ENCODE peak calls at places on chromosomes 7 and 10, in six cellular contexts. A, Q, C, T, W and K are unnamed samples. For H3K27me3 and H3K36me3, the result is how much of the 10 kb centered on the place peaks cover.

GRCh38 chr7:77862691-77863090 is 64.1 kb downstream of the PHTF2 start:
- DNase-seq in A (no peak), Q (no peak), C (no peak), T (no peak), W (no peak), K (no peak)

GRCh38 chr7:121084748-121085336 is 96.3 kb downstream of the CPED1 start:
- DNase-seq in A (no peak), Q (no peak), C (no peak), T (no peak), W (no peak), K (peak)

GRCh38 chr7:28847176-28847575 is 111.0 kb downstream of the TRIL start:
- DNase-seq in A (no peak), Q (no peak), C (no peak), T (no peak), W (no peak), K (no peak)

GRCh38 chr10:42976353-42977031 is 100.4 kb upstream of the RET start:
- DNase-seq in A (no peak), Q (no peak), C (no peak), T (peak), W (no peak), K (no peak)

GRCh38 chr10:17229016-17229716 is 1.1 kb downstream of the VIM start:
- DNase-seq in A (peak), Q (peak), C (peak), T (peak), W (peak), K (no peak)

GRCh38 chr10:119538632-119539358 is 3.7 kb downstream of the RGS10 start:
- DNase-seq in A (peak), Q (no peak), C (peak), T (no peak), W (no peak), K (no peak)

GRCh38 chr10:62045765-62046521 is 144.4 kb downstream of the ARID5B start:
- DNase-seq in A (no peak), Q (no peak), C (no peak), T (no peak), W (no peak), K (peak)

GRCh38 chr7:140390466-140391190 is 7.7 kb downstream of the SLC37A3 start:
- DNase-seq in A (no peak), Q (no peak), C (no peak), T (no peak), W (no peak), K (no peak)

GRCh38 chr10:9615179-9615578 is 1402.5 kb upstream of the CELF2 start:
- DNase-seq in A (no peak), Q (no peak), C (no peak), T (no peak), W (no peak), K (no peak)

GRCh38 chr7:136803028-136803427 is 65.4 kb upstream of the CHRM2 start:
- DNase-seq in A (no peak), Q (no peak), C (no peak), T (no peak), W (no peak), K (no peak)

GRCh38 chr7:64877714-64878610 is 25.1 kb upstream of the ZNF273 start:
- DNase-seq in A (no peak), Q (no peak), C (peak), T (no peak), W (no peak), K (no peak)

GRCh38 chr10:49312291-49312869 is 13.4 kb downstream of the C10orf71 start:
- DNase-seq in A (no peak), Q (no peak), C (no peak), T (no peak), W (no peak), K (no peak)

GRCh38 chr7:930975-931758 is 23.3 kb downstream of the ADAP1 start:
- DNase-seq in A (no peak), Q (no peak), C (no peak), T (no peak), W (no peak), K (no peak)

GRCh38 chr10:34607894-34608293 is 207.2 kb downstream of the PARD3 start:
- DNase-seq in A (no peak), Q (no peak), C (no peak), T (no peak), W (no peak), K (no peak)

GRCh38 chr7:152085116-152085515 is 59.6 kb downstream of the GALNT11 start:
- DNase-seq in A (no peak), Q (no peak), C (no peak), T (no peak), W (no peak), K (no peak)

GRCh38 chr7:141675431-141676210 is 26.3 kb downstream of the DENND11 start:
- DNase-seq in A (no peak), Q (no peak), C (no peak), T (no peak), W (no peak), K (no peak)

GRCh38 chr7:130333832-130334231 is 10.8 kb upstream of the CPA5 start:
- DNase-seq in A (no peak), Q (no peak), C (no peak), T (no peak), W (no peak), K (no peak)

GRCh38 chr7:106075937-106076336 is 36.2 kb downstream of the SYPL1 start:
- DNase-seq in A (no peak), Q (no peak), C (no peak), T (no peak), W (no peak), K (no peak)

GRCh38 chr10:63766766-63767505 is 245.7 kb downstream of the REEP3 start:
- DNase-seq in A (no peak), Q (no peak), C (no peak), T (no peak), W (no peak), K (peak)

GRCh38 chr10:42753126-42753506 is 29.5 kb upstream of the BMS1 start:
- DNase-seq in A (peak), Q (peak), C (peak), T (peak), W (no peak), K (no peak)

GRCh38 chr7:35823440-35823839 is 22.6 kb downstream of the SEPTIN7 start:
- DNase-seq in A (no peak), Q (no peak), C (no peak), T (no peak), W (no peak), K (no peak)

GRCh38 chr7:132251327-132251659 is 325.0 kb downstream of the PLXNA4 start:
- DNase-seq in A (no peak), Q (peak), C (no peak), T (peak), W (peak), K (no peak)

GRCh38 chr10:126521354-126521753 is 133.1 kb upstream of the ADAM12 start:
- DNase-seq in A (no peak), Q (no peak), C (no peak), T (no peak), W (no peak), K (no peak)

GRCh38 chr7:159143780-159144755 is 599 bp downstream of the VIPR2 start:
- DNase-seq in A (no peak), Q (peak), C (no peak), T (no peak), W (no peak), K (no peak)

GRCh38 chr10:21212912-21213311 is 312.6 kb downstream of the SKIDA1 start:
- DNase-seq in A (no peak), Q (no peak), C (no peak), T (no peak), W (no peak), K (no peak)

GRCh38 chr7:129263168-129263567 is 38.3 kb downstream of the AHCYL2 start:
- DNase-seq in A (no peak), Q (no peak), C (no peak), T (no peak), W (no peak), K (no peak)

GRCh38 chr10:1715821-1716220 is 21.5 kb downstream of the ADARB2 start:
- DNase-seq in A (no peak), Q (peak), C (no peak), T (no peak), W (no peak), K (no peak)

GRCh38 chr7:12089951-12090756 is 120.9 kb upstream of the TMEM106B start:
- DNase-seq in A (no peak), Q (no peak), C (no peak), T (no peak), W (no peak), K (no peak)

GRCh38 chr7:5793361-5794072 is 12.1 kb upstream of the RNF216 start:
- DNase-seq in A (no peak), Q (no peak), C (no peak), T (no peak), W (no peak), K (no peak)

GRCh38 chr10:48623607-48624132 is 18.8 kb upstream of the ARHGAP22 start:
- DNase-seq in A (no peak), Q (no peak), C (no peak), T (no peak), W (no peak), K (no peak)

GRCh38 chr10:14146501-14146900 is 184.2 kb downstream of the FRMD4A start:
- DNase-seq in A (no peak), Q (no peak), C (no peak), T (no peak), W (no peak), K (no peak)

GRCh38 chr10:125094826-125095225 is 65.5 kb downstream of the CTBP2 start:
- DNase-seq in A (no peak), Q (no peak), C (no peak), T (no peak), W (no peak), K (no peak)

GRCh38 chr7:22269963-22270362 is 87.0 kb downstream of the RAPGEF5 start:
- DNase-seq in A (no peak), Q (no peak), C (no peak), T (no peak), W (no peak), K (no peak)

DNA sequence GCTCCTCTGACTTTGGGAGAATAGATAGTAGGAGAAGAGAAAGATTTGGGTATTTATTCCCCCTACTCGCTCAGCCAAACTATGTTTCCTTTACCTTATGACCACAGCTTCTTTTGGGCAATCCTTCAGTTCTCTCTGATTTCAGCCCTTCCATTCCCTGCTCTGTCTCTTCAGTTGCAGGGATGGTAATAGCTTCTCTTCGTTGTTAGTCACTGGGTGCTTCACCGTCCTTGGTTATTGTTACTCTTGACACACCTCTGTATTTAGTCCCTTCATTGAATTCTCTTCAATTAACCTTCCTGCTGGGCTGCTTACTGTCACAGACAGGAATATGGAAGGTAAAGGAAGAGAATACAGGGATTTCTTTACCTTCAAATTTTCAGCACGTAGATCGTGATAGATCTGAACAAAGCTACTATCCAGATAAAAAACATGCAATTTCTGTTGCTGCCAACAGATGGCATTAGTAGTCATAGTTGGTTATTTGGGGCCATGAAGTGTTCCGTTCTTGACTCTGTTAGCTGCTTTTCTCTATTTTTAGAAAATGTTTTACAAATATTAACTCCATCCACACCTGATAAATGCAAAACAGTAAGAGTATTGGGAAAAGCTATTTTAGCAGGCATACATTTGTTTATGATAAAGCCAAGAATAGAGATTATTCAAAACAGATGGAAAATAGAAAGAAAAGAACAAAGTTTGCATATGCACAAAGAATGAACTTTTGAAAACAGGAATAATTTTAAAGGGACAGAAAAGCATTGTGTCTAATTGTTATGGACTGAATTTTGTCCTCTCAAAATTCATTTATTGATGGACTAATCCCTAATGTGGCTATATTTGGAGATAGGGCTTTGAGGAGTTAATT is 14.0 kb upstream of the PTTG1IP2 start:
- DNase-seq in A (peak), Q (peak), C (peak), T (no peak), W (no peak), K (peak)
- H3K4me3 ChIP-seq in A (no peak), Q (peak), C (no peak), T (peak), W (peak), K (peak)

GRCh38 chr10:102832987-102833386 is 4.2 kb downstream of the CYP17A1 start:
- DNase-seq in A (no peak), Q (no peak), C (no peak), T (no peak), W (no peak), K (no peak)

GRCh38 chr10:102835007-102835482 is 2.2 kb downstream of the CYP17A1 start:
- DNase-seq in A (peak), Q (peak), C (peak), T (peak), W (no peak), K (no peak)

GRCh38 chr10:102834143-102834542 is 3.1 kb downstream of the CYP17A1 start:
- DNase-seq in A (peak), Q (no peak), C (no peak), T (no peak), W (no peak), K (no peak)

GRCh38 chr10:102841827-102842345 is 4.7 kb upstream of the CYP17A1 start:
- DNase-seq in A (no peak), Q (no peak), C (no peak), T (no peak), W (no peak), K (no peak)

GRCh38 chr10:102837230-102837721 is at the start of gene CYP17A1:
- DNase-seq in A (peak), Q (no peak), C (no peak), T (no peak), W (no peak), K (no peak)
- H3K27me3 ChIP-seq in A (under half), Q (under half), C (under half), T (under half), W (under half), K (under half)

GRCh38 chr7:92569137-92569536 is 21.1 kb downstream of the FAM133B start:
- DNase-seq in A (no peak), Q (no peak), C (no peak), T (no peak), W (no peak), K (no peak)

GRCh38 chr7:92563345-92563744 is 26.8 kb downstream of the FAM133B start:
- DNase-seq in A (no peak), Q (no peak), C (no peak), T (no peak), W (no peak), K (no peak)

DNA sequence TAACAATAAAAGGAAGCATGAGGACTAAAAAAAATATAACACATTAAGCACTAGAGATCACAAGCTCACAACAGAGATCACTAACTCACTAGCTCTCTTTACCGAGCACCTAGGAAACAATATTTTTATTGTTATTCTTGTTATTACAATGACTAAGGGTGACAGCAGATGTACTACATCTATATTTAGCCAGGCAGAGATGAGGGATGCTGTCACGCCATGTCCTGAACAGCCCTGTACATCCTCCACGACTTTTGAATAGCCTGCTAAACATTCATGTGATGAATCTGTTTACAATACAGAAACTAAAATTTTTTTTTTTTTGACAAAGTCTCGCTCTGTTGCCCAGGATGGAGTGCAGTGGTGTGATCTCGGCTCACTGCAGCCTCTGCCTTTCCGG is 22.7 kb downstream of the FAM133B start:
- DNase-seq in A (no peak), Q (no peak), C (no peak), T (no peak), W (no peak), K (no peak)
- H3K36me3 ChIP-seq in A (half or more), Q (under half), C (under half), T (half or more), W (under half), K (under half)

GRCh38 chr10:91798736-91799579 is 732 bp downstream of the TNKS2 start:
- DNase-seq in A (peak), Q (peak), C (peak), T (peak), W (no peak), K (peak)

GRCh38 chr10:91797077-91797690 is 1.0 kb upstream of the TNKS2 start:
- DNase-seq in A (no peak), Q (no peak), C (no peak), T (no peak), W (no peak), K (no peak)

GRCh38 chr10:91796332-91797076 is 1.7 kb upstream of the TNKS2 start:
- DNase-seq in A (peak), Q (peak), C (peak), T (peak), W (no peak), K (no peak)

GRCh38 chr10:91799580-91799975 is 1.4 kb downstream of the TNKS2 start:
- DNase-seq in A (no peak), Q (no peak), C (no peak), T (no peak), W (no peak), K (no peak)

GRCh38 chr10:91797874-91798735 is at the start of gene TNKS2:
- DNase-seq in A (peak), Q (peak), C (peak), T (peak), W (peak), K (peak)
- H3K4me3 ChIP-seq in A (peak), Q (peak), C (peak), T (peak), W (peak), K (peak)

GRCh38 chr10:123399276-123399839 is 245.2 kb downstream of the BUB3 start:
- DNase-seq in A (no peak), Q (no peak), C (no peak), T (no peak), W (no peak), K (no peak)
- H3K27me3 ChIP-seq in A (under half), Q (under half), C (under half), T (under half), W (under half), K (under half)

GRCh38 chr7:80676404-80676803 is 38.0 kb downstream of the CD36 start:
- DNase-seq in A (no peak), Q (no peak), C (no peak), T (no peak), W (no peak), K (no peak)

GRCh38 chr7:80680159-80680903 is 41.9 kb downstream of the CD36 start:
- DNase-seq in A (no peak), Q (no peak), C (no peak), T (no peak), W (no peak), K (no peak)

GRCh38 chr7:80675090-80675489 is 36.6 kb downstream of the CD36 start:
- DNase-seq in A (no peak), Q (no peak), C (no peak), T (no peak), W (no peak), K (no peak)

GRCh38 chr7:80678703-80679102 is 40.3 kb downstream of the CD36 start:
- DNase-seq in A (no peak), Q (no peak), C (no peak), T (no peak), W (no peak), K (no peak)

GRCh38 chr7:80677629-80678028 is 39.2 kb downstream of the CD36 start:
- DNase-seq in A (no peak), Q (no peak), C (no peak), T (no peak), W (no peak), K (no peak)
- H3K36me3 ChIP-seq in A (under half), Q (under half), C (under half), T (under half), W (under half), K (under half)

GRCh38 chr7:94396606-94397005 is 1.9 kb downstream of the COL1A2 start:
- DNase-seq in A (no peak), Q (no peak), C (no peak), T (no peak), W (no peak), K (no peak)
- H3K4me3 ChIP-seq in A (no peak), Q (peak), C (no peak), T (peak), W (peak), K (peak)

GRCh38 chr7:101066141-101066857 is 19.0 kb upstream of the TRIM56 start:
- DNase-seq in A (no peak), Q (peak), C (no peak), T (no peak), W (no peak), K (no peak)

GRCh38 chr7:101066858-101067227 is 18.4 kb upstream of the TRIM56 start:
- DNase-seq in A (no peak), Q (no peak), C (no peak), T (no peak), W (no peak), K (no peak)

GRCh38 chr7:101059620-101059942 is 25.7 kb upstream of the TRIM56 start:
- DNase-seq in A (no peak), Q (no peak), C (no peak), T (no peak), W (no peak), K (no peak)

GRCh38 chr7:101058355-101058754 is 26.9 kb upstream of the TRIM56 start:
- DNase-seq in A (peak), Q (peak), C (peak), T (peak), W (no peak), K (no peak)

DNA sequence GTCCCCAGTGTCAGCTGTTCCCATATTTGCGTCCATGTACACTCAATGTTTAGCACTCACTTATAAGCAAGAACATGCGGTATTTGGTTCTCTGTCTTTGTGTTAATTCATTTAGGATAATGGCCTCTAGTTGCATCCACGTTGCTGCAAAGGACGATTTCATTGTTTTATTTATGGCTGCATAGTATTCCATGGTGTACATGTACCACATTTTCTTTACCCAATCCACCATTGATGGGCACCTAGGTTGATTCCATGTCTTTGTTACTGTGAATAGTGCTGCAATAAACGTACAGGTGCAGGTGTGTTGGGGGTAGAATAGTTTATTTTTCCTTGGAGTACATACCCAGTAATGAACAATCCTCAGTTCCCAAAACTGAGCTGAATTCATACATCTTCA is 24.3 kb upstream of the TRIM56 start:
- DNase-seq in A (no peak), Q (no peak), C (no peak), T (no peak), W (no peak), K (no peak)
- H3K27me3 ChIP-seq in A (half or more), Q (under half), C (under half), T (half or more), W (under half), K (under half)

DNA sequence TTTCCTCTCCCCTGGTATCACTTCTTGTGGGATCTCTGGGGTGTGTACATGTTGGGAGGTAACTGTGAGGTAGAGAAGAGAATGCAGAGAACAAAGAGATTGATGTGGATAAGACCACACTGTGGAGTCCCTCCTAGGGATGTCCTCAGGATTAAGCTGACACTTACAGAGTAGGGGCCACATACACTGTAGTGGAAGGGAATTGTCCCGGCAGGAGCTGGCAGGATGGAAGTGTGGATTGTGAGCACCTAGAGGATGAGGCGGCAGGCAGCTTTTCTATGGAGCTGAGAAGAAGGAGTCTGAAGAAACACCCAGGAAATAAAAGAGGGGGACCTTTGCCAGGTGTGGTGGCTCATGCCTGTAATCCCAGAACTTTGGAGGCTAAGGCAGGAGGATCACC is 13.5 kb downstream of the AGFG2 start:
- DNase-seq in A (no peak), Q (no peak), C (no peak), T (no peak), W (no peak), K (no peak)
- H3K36me3 ChIP-seq in A (half or more), Q (under half), C (under half), T (half or more), W (under half), K (under half)